ENCODE peak calls at places on chromosomes 7 and 10, in six cellular contexts. P is EH; R is GM13977; X is GM23338; Z is GM10248; C is stimulated activated CD8-positive, alpha-beta memory T cell treated with anti-CD3 and anti-CD28 coated beads, Interleukin-15, amount 100 ng/mL, for 24 hours. A is an unnamed sample.

GRCh38 chr7:42240416-42240815 is 3.4 kb upstream of the GLI3 start:
- DNase-seq in P (no peak), R (no peak), X (no peak), Z (no peak), C (no peak), A (no peak)

GRCh38 chr10:62992145-62992721 is 140.9 kb upstream of the NRBF2 start:
- DNase-seq in P (peak; percentile 6), R (peak; percentile 60), X (no peak), Z (peak; percentile 48), C (no peak), A (no peak)

GRCh38 chr7:134892002-134892693 is 94.2 kb upstream of the AGBL3 start:
- DNase-seq in P (no peak), R (no peak), X (no peak), Z (no peak), C (no peak), A (peak; percentile 54)

GRCh38 chr7:12297709-12298108 is 86.6 kb downstream of the TMEM106B start:
- DNase-seq in P (no peak), R (no peak), X (peak; percentile 65), Z (no peak), C (no peak), A (peak; percentile 18)

GRCh38 chr7:105245398-105246099 is 143.2 kb downstream of the SRPK2 start:
- DNase-seq in P (no peak), R (no peak), X (no peak), Z (no peak), C (no peak), A (peak; percentile 77)

GRCh38 chr7:130733866-130734524 is at the start of gene KLF14:
- DNase-seq in P (peak; percentile 31), R (peak; percentile 75), X (peak; percentile 55), Z (peak; percentile 64), C (peak; percentile 16), A (peak; percentile 73)

GRCh38 chr10:107544706-107545520 is 380.4 kb upstream of the SORCS1 start:
- DNase-seq in P (no peak), R (no peak), X (peak; percentile 8), Z (no peak), C (no peak), A (no peak)

GRCh38 chr7:92669616-92670153 is 79.5 kb upstream of the FAM133B start:
- DNase-seq in P (no peak), R (no peak), X (no peak), Z (no peak), C (no peak), A (no peak)

GRCh38 chr10:131980757-131981428 is 830 bp downstream of the BNIP3 start:
- DNase-seq in P (peak; percentile 20), R (no peak), X (peak; percentile 84), Z (no peak), C (no peak), A (peak; percentile 50)

GRCh38 chr7:71220210-71220695 is 88.3 kb downstream of the GALNT17 start:
- DNase-seq in P (no peak), R (no peak), X (no peak), Z (no peak), C (no peak), A (no peak)

GRCh38 chr7:143979999-143980398 is 20.1 kb upstream of the OR6B1 start:
- DNase-seq in P (no peak), R (no peak), X (no peak), Z (no peak), C (no peak), A (no peak)

GRCh38 chr10:61993676-61994401 is 92.3 kb downstream of the ARID5B start:
- DNase-seq in P (peak; percentile 68), R (no peak), X (no peak), Z (no peak), C (no peak), A (peak; percentile 44)

GRCh38 chr10:2980791-2981360 is 86.5 kb upstream of the PFKP start:
- DNase-seq in P (peak; percentile 81), R (no peak), X (no peak), Z (no peak), C (no peak), A (no peak)

GRCh38 chr7:131762753-131763152 is 206.3 kb upstream of the PODXL start:
- DNase-seq in P (no peak), R (no peak), X (no peak), Z (no peak), C (no peak), A (no peak)

GRCh38 chr7:22444181-22444966 is 55.6 kb downstream of the STEAP1B start:
- DNase-seq in P (no peak), R (no peak), X (no peak), Z (no peak), C (no peak), A (peak; percentile 73)

GRCh38 chr10:11149499-11149898 is 131.8 kb downstream of the CELF2 start:
- DNase-seq in P (no peak), R (no peak), X (no peak), Z (no peak), C (no peak), A (no peak)

GRCh38 chr7:92988941-92989540 is 128.7 kb downstream of the SAMD9 start:
- DNase-seq in P (peak; percentile 51), R (no peak), X (no peak), Z (no peak), C (no peak), A (no peak)